ENCODE peak calls at places on chromosomes 11 and 22, in eight cellular contexts. One of them, this sample, is unnamed.

GRCh38 chr11:324131-324530 is 3.5 kb upstream of the IFITM3 start:
- DNase-seq in IMR-90: no peak
- DNase-seq in lower lobe of right lung: no peak
- DNase-seq in uterus: peak; percentile 23
- DNase-seq in stomach: no peak
- DNase-seq in cardiac muscle cell: no peak
- DNase-seq in AG04450: no peak
- DNase-seq in transverse colon: no peak
- DNase-seq in this sample: no peak

GRCh38 chr11:69364901-69365300 is 70.9 kb downstream of the MYEOV start:
- DNase-seq in stomach: no peak
- DNase-seq in transverse colon: no peak
- DNase-seq in cardiac muscle cell: no peak
- DNase-seq in uterus: no peak
- DNase-seq in IMR-90: peak; percentile 82
- DNase-seq in lower lobe of right lung: no peak
- DNase-seq in AG04450: no peak
- DNase-seq in this sample: peak; percentile 89

GRCh38 chr11:107446822-107447431 is 10.7 kb downstream of the CWF19L2 start:
- DNase-seq in transverse colon: no peak
- DNase-seq in stomach: no peak
- DNase-seq in uterus: no peak
- DNase-seq in cardiac muscle cell: no peak
- DNase-seq in IMR-90: no peak
- DNase-seq in AG04450: no peak
- DNase-seq in lower lobe of right lung: no peak
- DNase-seq in this sample: no peak

GRCh38 chr11:46727952-46728658 is 9.1 kb downstream of the F2 start:
- DNase-seq in stomach: no peak
- DNase-seq in uterus: no peak
- DNase-seq in transverse colon: no peak
- DNase-seq in AG04450: no peak
- DNase-seq in IMR-90: no peak
- DNase-seq in cardiac muscle cell: no peak
- DNase-seq in lower lobe of right lung: peak; percentile 30
- DNase-seq in this sample: no peak

GRCh38 chr11:110772863-110773262 is 60.6 kb upstream of the ARHGAP20 start:
- DNase-seq in IMR-90: no peak
- DNase-seq in AG04450: no peak
- DNase-seq in lower lobe of right lung: no peak
- DNase-seq in stomach: no peak
- DNase-seq in transverse colon: no peak
- DNase-seq in cardiac muscle cell: no peak
- DNase-seq in uterus: no peak
- DNase-seq in this sample: no peak

GRCh38 chr22:46187862-46188261 is 37.5 kb downstream of the PPARA start:
- DNase-seq in AG04450: no peak
- DNase-seq in IMR-90: no peak
- DNase-seq in transverse colon: no peak
- DNase-seq in uterus: no peak
- DNase-seq in lower lobe of right lung: no peak
- DNase-seq in stomach: no peak
- DNase-seq in cardiac muscle cell: no peak
- DNase-seq in this sample: no peak

GRCh38 chr11:72641900-72642814 is 32.1 kb downstream of the PDE2A start:
- DNase-seq in IMR-90: no peak
- DNase-seq in transverse colon: peak; percentile 48
- DNase-seq in cardiac muscle cell: peak; percentile 57
- DNase-seq in lower lobe of right lung: peak; percentile 61
- DNase-seq in stomach: peak; percentile 39
- DNase-seq in uterus: peak; percentile 53
- DNase-seq in AG04450: no peak
- DNase-seq in this sample: no peak

GRCh38 chr11:104118105-104118762 is 45.7 kb downstream of the PDGFD start:
- DNase-seq in transverse colon: no peak
- DNase-seq in cardiac muscle cell: no peak
- DNase-seq in lower lobe of right lung: no peak
- DNase-seq in stomach: no peak
- DNase-seq in IMR-90: no peak
- DNase-seq in AG04450: no peak
- DNase-seq in uterus: no peak
- DNase-seq in this sample: no peak

GRCh38 chr22:40654522-40655167 is 18.1 kb upstream of the MRTFA start:
- DNase-seq in IMR-90: peak; percentile 83
- DNase-seq in AG04450: no peak
- DNase-seq in transverse colon: peak; percentile 37
- DNase-seq in uterus: peak; percentile 62
- DNase-seq in stomach: peak; percentile 64
- DNase-seq in cardiac muscle cell: no peak
- DNase-seq in lower lobe of right lung: no peak
- DNase-seq in this sample: no peak

GRCh38 chr22:30286813-30287625 is 2.3 kb downstream of the CASTOR1 start:
- DNase-seq in transverse colon: peak; percentile 87
- DNase-seq in uterus: peak; percentile 68
- DNase-seq in AG04450: no peak
- DNase-seq in stomach: peak; percentile 80
- DNase-seq in IMR-90: peak; percentile 46
- DNase-seq in cardiac muscle cell: peak; percentile 62
- DNase-seq in lower lobe of right lung: peak; percentile 88
- DNase-seq in this sample: peak; percentile 52

GRCh38 chr11:105100206-105100605 is 39.4 kb downstream of the CARD18 start:
- DNase-seq in cardiac muscle cell: no peak
- DNase-seq in transverse colon: no peak
- DNase-seq in lower lobe of right lung: no peak
- DNase-seq in AG04450: no peak
- DNase-seq in stomach: no peak
- DNase-seq in IMR-90: no peak
- DNase-seq in uterus: no peak
- DNase-seq in this sample: no peak

GRCh38 chr22:41975299-41976069 is 6.2 kb downstream of the SEPTIN3 start:
- DNase-seq in IMR-90: no peak
- DNase-seq in AG04450: no peak
- DNase-seq in uterus: no peak
- DNase-seq in cardiac muscle cell: no peak
- DNase-seq in lower lobe of right lung: no peak
- DNase-seq in stomach: no peak
- DNase-seq in transverse colon: no peak
- DNase-seq in this sample: no peak

GRCh38 chr22:41976961-41977566 is 7.8 kb downstream of the SEPTIN3 start:
- DNase-seq in transverse colon: no peak
- DNase-seq in cardiac muscle cell: no peak
- DNase-seq in AG04450: no peak
- DNase-seq in IMR-90: no peak
- DNase-seq in uterus: no peak
- DNase-seq in lower lobe of right lung: no peak
- DNase-seq in stomach: no peak
- DNase-seq in this sample: no peak

GRCh38 chr22:41974691-41975290 is 5.5 kb downstream of the SEPTIN3 start:
- DNase-seq in cardiac muscle cell: no peak
- DNase-seq in IMR-90: no peak
- DNase-seq in transverse colon: no peak
- DNase-seq in lower lobe of right lung: no peak
- DNase-seq in stomach: no peak
- DNase-seq in AG04450: no peak
- DNase-seq in uterus: no peak
- DNase-seq in this sample: no peak

GRCh38 chr22:41978732-41979131 is 9.5 kb downstream of the SEPTIN3 start:
- DNase-seq in AG04450: no peak
- DNase-seq in stomach: no peak
- DNase-seq in lower lobe of right lung: no peak
- DNase-seq in transverse colon: no peak
- DNase-seq in cardiac muscle cell: no peak
- DNase-seq in IMR-90: no peak
- DNase-seq in uterus: no peak
- DNase-seq in this sample: no peak

GRCh38 chr22:41976070-41976901 is 7.0 kb downstream of the SEPTIN3 start:
- DNase-seq in lower lobe of right lung: no peak
- DNase-seq in uterus: no peak
- DNase-seq in IMR-90: no peak
- DNase-seq in transverse colon: peak; percentile 47
- DNase-seq in cardiac muscle cell: peak; percentile 69
- DNase-seq in AG04450: no peak
- DNase-seq in stomach: peak; percentile 61
- DNase-seq in this sample: no peak
- H3K27ac ChIP-seq in lower lobe of right lung: no peak overlapping the region
- H3K27ac ChIP-seq in uterus: no peak overlapping the region
- H3K27ac ChIP-seq in IMR-90: no peak overlapping the region
- H3K27ac ChIP-seq in transverse colon: no peak overlapping the region
- H3K27ac ChIP-seq in cardiac muscle cell: no peak overlapping the region
- H3K27ac ChIP-seq in AG04450: no peak overlapping the region
- H3K27ac ChIP-seq in stomach: no peak overlapping the region
- H3K27ac ChIP-seq in this sample: no peak overlapping the region

GRCh38 chr11:130719516-130719915 is 196.8 kb downstream of the SNX19 start:
- DNase-seq in lower lobe of right lung: no peak
- DNase-seq in IMR-90: peak; percentile 71
- DNase-seq in cardiac muscle cell: no peak
- DNase-seq in AG04450: no peak
- DNase-seq in stomach: no peak
- DNase-seq in transverse colon: no peak
- DNase-seq in uterus: no peak
- DNase-seq in this sample: peak; percentile 44

GRCh38 chr11:130715085-130715932 is 201.0 kb downstream of the SNX19 start:
- DNase-seq in IMR-90: no peak
- DNase-seq in lower lobe of right lung: no peak
- DNase-seq in stomach: no peak
- DNase-seq in transverse colon: no peak
- DNase-seq in cardiac muscle cell: no peak
- DNase-seq in uterus: peak; percentile 49
- DNase-seq in AG04450: no peak
- DNase-seq in this sample: no peak

GRCh38 chr11:130720232-130720787 is 196.0 kb downstream of the SNX19 start:
- DNase-seq in uterus: no peak
- DNase-seq in lower lobe of right lung: no peak
- DNase-seq in transverse colon: no peak
- DNase-seq in cardiac muscle cell: no peak
- DNase-seq in stomach: no peak
- DNase-seq in IMR-90: no peak
- DNase-seq in AG04450: no peak
- DNase-seq in this sample: no peak

GRCh38 chr11:130721282-130721681 is 195.0 kb downstream of the SNX19 start:
- DNase-seq in IMR-90: no peak
- DNase-seq in uterus: no peak
- DNase-seq in AG04450: no peak
- DNase-seq in stomach: no peak
- DNase-seq in lower lobe of right lung: no peak
- DNase-seq in transverse colon: no peak
- DNase-seq in cardiac muscle cell: no peak
- DNase-seq in this sample: no peak

GRCh38 chr11:130718118-130718517 is 198.2 kb downstream of the SNX19 start:
- DNase-seq in stomach: no peak
- DNase-seq in AG04450: no peak
- DNase-seq in transverse colon: no peak
- DNase-seq in IMR-90: no peak
- DNase-seq in uterus: no peak
- DNase-seq in cardiac muscle cell: no peak
- DNase-seq in lower lobe of right lung: no peak
- DNase-seq in this sample: no peak
- H3K27ac ChIP-seq in stomach: no peak overlapping the region
- H3K27ac ChIP-seq in AG04450: no peak overlapping the region
- H3K27ac ChIP-seq in transverse colon: no peak overlapping the region
- H3K27ac ChIP-seq in IMR-90: peak overlapping the region; percentile 16
- H3K27ac ChIP-seq in uterus: no peak overlapping the region
- H3K27ac ChIP-seq in cardiac muscle cell: no peak overlapping the region
- H3K27ac ChIP-seq in lower lobe of right lung: no peak overlapping the region
- H3K27ac ChIP-seq in this sample: no peak overlapping the region

GRCh38 chr11:10441652-10442503 is 13.2 kb upstream of the AMPD3 start:
- DNase-seq in stomach: no peak
- DNase-seq in transverse colon: no peak
- DNase-seq in cardiac muscle cell: no peak
- DNase-seq in AG04450: no peak
- DNase-seq in lower lobe of right lung: no peak
- DNase-seq in uterus: no peak
- DNase-seq in IMR-90: no peak
- DNase-seq in this sample: no peak
- H3K27ac ChIP-seq in stomach: no peak overlapping the region
- H3K27ac ChIP-seq in transverse colon: no peak overlapping the region
- H3K27ac ChIP-seq in cardiac muscle cell: no peak overlapping the region
- H3K27ac ChIP-seq in AG04450: no peak overlapping the region
- H3K27ac ChIP-seq in lower lobe of right lung: no peak overlapping the region
- H3K27ac ChIP-seq in uterus: no peak overlapping the region
- H3K27ac ChIP-seq in IMR-90: peak overlapping the region; percentile 49
- H3K27ac ChIP-seq in this sample: no peak overlapping the region

GRCh38 chr11:117960406-117960805 is 25.8 kb upstream of the IL10RA start:
- DNase-seq in uterus: no peak
- DNase-seq in transverse colon: no peak
- DNase-seq in cardiac muscle cell: no peak
- DNase-seq in IMR-90: no peak
- DNase-seq in lower lobe of right lung: no peak
- DNase-seq in stomach: no peak
- DNase-seq in AG04450: no peak
- DNase-seq in this sample: no peak

GRCh38 chr11:117961896-117962295 is 24.3 kb upstream of the IL10RA start:
- DNase-seq in stomach: no peak
- DNase-seq in cardiac muscle cell: no peak
- DNase-seq in transverse colon: no peak
- DNase-seq in IMR-90: no peak
- DNase-seq in uterus: no peak
- DNase-seq in lower lobe of right lung: no peak
- DNase-seq in AG04450: no peak
- DNase-seq in this sample: no peak

GRCh38 chr11:117958949-117959348 is 27.2 kb upstream of the IL10RA start:
- DNase-seq in cardiac muscle cell: no peak
- DNase-seq in lower lobe of right lung: no peak
- DNase-seq in transverse colon: no peak
- DNase-seq in uterus: no peak
- DNase-seq in stomach: no peak
- DNase-seq in IMR-90: no peak
- DNase-seq in AG04450: no peak
- DNase-seq in this sample: no peak

GRCh38 chr11:117959438-117960149 is 26.6 kb upstream of the IL10RA start:
- DNase-seq in uterus: no peak
- DNase-seq in lower lobe of right lung: no peak
- DNase-seq in transverse colon: no peak
- DNase-seq in cardiac muscle cell: no peak
- DNase-seq in stomach: no peak
- DNase-seq in IMR-90: no peak
- DNase-seq in AG04450: no peak
- DNase-seq in this sample: no peak
- H3K27ac ChIP-seq in uterus: no peak overlapping the region
- H3K27ac ChIP-seq in lower lobe of right lung: peak overlapping the region; percentile 51
- H3K27ac ChIP-seq in transverse colon: no peak overlapping the region
- H3K27ac ChIP-seq in cardiac muscle cell: no peak overlapping the region
- H3K27ac ChIP-seq in stomach: no peak overlapping the region
- H3K27ac ChIP-seq in IMR-90: no peak overlapping the region
- H3K27ac ChIP-seq in AG04450: no peak overlapping the region
- H3K27ac ChIP-seq in this sample: no peak overlapping the region

GRCh38 chr11:65110354-65110861 is 1.3 kb upstream of the TM7SF2 start:
- DNase-seq in transverse colon: peak; percentile 94
- DNase-seq in IMR-90: peak; percentile 74
- DNase-seq in lower lobe of right lung: peak; percentile 89
- DNase-seq in stomach: peak; percentile 93
- DNase-seq in uterus: peak; percentile 88
- DNase-seq in AG04450: peak; percentile 61
- DNase-seq in cardiac muscle cell: peak; percentile 86
- DNase-seq in this sample: peak; percentile 95
- H3K27ac ChIP-seq in transverse colon: peak overlapping the region; percentile 78
- H3K27ac ChIP-seq in IMR-90: no peak overlapping the region
- H3K27ac ChIP-seq in lower lobe of right lung: peak overlapping the region; percentile 44
- H3K27ac ChIP-seq in stomach: peak overlapping the region; percentile 84
- H3K27ac ChIP-seq in uterus: peak overlapping the region; percentile 44
- H3K27ac ChIP-seq in AG04450: no peak overlapping the region
- H3K27ac ChIP-seq in cardiac muscle cell: no peak overlapping the region
- H3K27ac ChIP-seq in this sample: no peak overlapping the region

This sample was measured in SJSA1.